ENCODE peak calls at places on chromosome 20, in six cellular contexts. Q is dorsolateral prefrontal cortex, U is lower lobe of right lung, K is breast epithelium, N is AG04450, X is HepG2. T is an unnamed sample.
A peak's percentile ranks its signal among the peaks of the same experiment; 100 is the strongest.

GRCh38 chr20:45948742-45949541 is 14.5 kb downstream of the PCIF1 start:
- DNase-seq in Q (no peak), U (no peak), K (no peak), N (no peak), X (no peak), T (no peak)

GRCh38 chr20:53735536-53736050 is 142.0 kb upstream of the ZNF217 start:
- DNase-seq in Q (no peak), U (no peak), K (no peak), N (peak; percentile 64), X (no peak), T (no peak)

GRCh38 chr20:18722381-18722780 is 91.2 kb upstream of the SCP2D1 start:
- DNase-seq in Q (no peak), U (no peak), K (no peak), N (no peak), X (no peak), T (no peak)

GRCh38 chr20:32585011-32585518 is at the start of gene NOL4L:
- DNase-seq in Q (no peak), U (no peak), K (no peak), N (no peak), X (no peak), T (no peak)

GRCh38 chr20:22352019-22352418 is 232.4 kb downstream of the FOXA2 start:
- DNase-seq in Q (no peak), U (no peak), K (no peak), N (no peak), X (no peak), T (no peak)

GRCh38 chr20:41352106-41352505 is 11.5 kb downstream of the LPIN3 start:
- DNase-seq in Q (no peak), U (no peak), K (no peak), N (no peak), X (no peak), T (no peak)

GRCh38 chr20:58173930-58174707 is 54.3 kb downstream of the ANKRD60 start:
- DNase-seq in Q (no peak), U (peak; percentile 32), K (no peak), N (no peak), X (no peak), T (no peak)

GRCh38 chr20:42530855-42531674 is 658.6 kb downstream of the PTPRT start:
- DNase-seq in Q (no peak), U (no peak), K (no peak), N (no peak), X (peak; percentile 35), T (no peak)

GRCh38 chr20:46992640-46993035 is 98.0 kb downstream of the EYA2 start:
- DNase-seq in Q (no peak), U (no peak), K (no peak), N (no peak), X (no peak), T (no peak)

GRCh38 chr20:64080013-64080812 is at the start of gene OPRL1:
- DNase-seq in Q (no peak), U (no peak), K (no peak), N (no peak), X (no peak), T (no peak)

GRCh38 chr20:44360221-44360620 is 4.7 kb downstream of the HNF4A start:
- DNase-seq in Q (no peak), U (no peak), K (no peak), N (no peak), X (no peak), T (no peak)

GRCh38 chr20:56778765-56779195 is 149.7 kb downstream of the TFAP2C start:
- DNase-seq in Q (no peak), U (no peak), K (no peak), N (no peak), X (no peak), T (no peak)

GRCh38 chr20:51837876-51838420 is 35.6 kb upstream of the SALL4 start:
- DNase-seq in Q (no peak), U (no peak), K (no peak), N (no peak), X (no peak), T (no peak)

GRCh38 chr20:4322499-4322898 is 307.1 kb upstream of the RNF24 start:
- DNase-seq in Q (no peak), U (no peak), K (no peak), N (no peak), X (no peak), T (no peak)

GRCh38 chr20:59055302-59055701 is 12.7 kb upstream of the PRELID3B start:
- DNase-seq in Q (no peak), U (no peak), K (no peak), N (no peak), X (no peak), T (no peak)

GRCh38 chr20:23151008-23151703 is 65.0 kb upstream of the CD93 start:
- DNase-seq in Q (no peak), U (no peak), K (no peak), N (no peak), X (no peak), T (no peak)

GRCh38 chr20:5513975-5514516 is 197.3 kb upstream of the PROKR2 start:
- DNase-seq in Q (no peak), U (no peak), K (no peak), N (no peak), X (peak; percentile 99), T (no peak)

GRCh38 chr20:20207291-20207690 is 155.0 kb downstream of the CFAP61 start:
- DNase-seq in Q (no peak), U (no peak), K (no peak), N (no peak), X (no peak), T (no peak)

GRCh38 chr20:46051556-46052323 is 22.7 kb downstream of the SLC12A5 start:
- DNase-seq in Q (no peak), U (no peak), K (no peak), N (no peak), X (no peak), T (no peak)

GRCh38 chr20:17648782-17649730 is 33.0 kb downstream of the RRBP1 start:
- DNase-seq in Q (no peak), U (peak; percentile 73), K (no peak), N (no peak), X (no peak), T (no peak)

GRCh38 chr20:4435671-4436070 is 286.0 kb upstream of the PRND start:
- DNase-seq in Q (no peak), U (no peak), K (no peak), N (no peak), X (no peak), T (no peak)

GRCh38 chr20:3672864-3673550 is 8.8 kb downstream of the ADAM33 start:
- DNase-seq in Q (no peak), U (peak; percentile 38), K (no peak), N (no peak), X (no peak), T (no peak)

GRCh38 chr20:48180637-48181036 is 395.4 kb upstream of the SULF2 start:
- DNase-seq in Q (peak; percentile 75), U (no peak), K (no peak), N (no peak), X (peak; percentile 68), T (no peak)

GRCh38 chr20:17725094-17725835 is 25.5 kb downstream of the BANF2 start:
- DNase-seq in Q (peak; percentile 20), U (peak; percentile 92), K (no peak), N (no peak), X (peak; percentile 60), T (no peak)

GRCh38 chr20:7742479-7742878 is 197.8 kb downstream of the HAO1 start:
- DNase-seq in Q (no peak), U (no peak), K (no peak), N (peak; percentile 37), X (no peak), T (no peak)

GRCh38 chr20:3168079-3168828 is 5.1 kb downstream of the LZTS3 start:
- DNase-seq in Q (no peak), U (peak; percentile 77), K (no peak), N (no peak), X (peak; percentile 86), T (no peak)

GRCh38 chr20:40706977-40707582 is 18.0 kb upstream of the MAFB start:
- DNase-seq in Q (no peak), U (no peak), K (no peak), N (no peak), X (peak; percentile 91), T (no peak)

GRCh38 chr20:43583982-43584432 is 6.7 kb upstream of the IFT52 start:
- DNase-seq in Q (peak; percentile 83), U (peak; percentile 73), K (no peak), N (peak; percentile 92), X (peak; percentile 95), T (no peak)

GRCh38 chr20:62876826-62877728 is 15.5 kb upstream of the TCFL5 start:
- DNase-seq in Q (no peak), U (no peak), K (peak; percentile 58), N (no peak), X (no peak), T (no peak)

DNA sequence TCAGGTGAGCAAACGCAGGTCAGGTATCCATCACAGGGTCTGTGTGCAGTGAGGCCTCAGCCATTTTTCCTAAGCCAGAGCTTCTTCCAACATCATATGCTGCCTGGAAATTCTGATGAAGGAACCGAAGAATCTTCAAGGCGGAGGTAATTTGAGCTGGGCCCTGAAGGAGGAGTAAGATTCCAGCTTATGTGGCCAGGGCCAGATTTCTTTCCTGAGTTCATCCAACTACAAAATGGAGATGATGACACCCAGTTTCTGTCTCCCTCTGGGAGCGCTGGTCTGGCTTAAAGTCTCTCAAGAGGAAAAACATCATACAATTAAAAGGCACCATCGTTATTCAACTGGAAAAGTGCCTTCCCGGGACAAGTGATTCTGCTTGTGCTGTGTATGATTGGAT is 6.9 kb upstream of the MANBAL start:
- DNase-seq in Q (no peak), U (no peak), K (no peak), N (no peak), X (no peak), T (no peak)
- TF ChIP-seq CTCF in Q (no peak), U (no peak), K (peak; percentile 30), N (peak; percentile 71), X (no peak), T (peak; percentile 28)

GRCh38 chr20:25380945-25381614 is 9.6 kb downstream of the ABHD12 start:
- DNase-seq in Q (no peak), U (no peak), K (no peak), N (no peak), X (no peak), T (no peak)
- H3K27ac ChIP-seq in Q (peak overlapping the region; percentile 72), U (no peak overlapping the region), K (no peak overlapping the region), N (no peak overlapping the region), X (no peak overlapping the region), T (no peak overlapping the region)

DNA sequence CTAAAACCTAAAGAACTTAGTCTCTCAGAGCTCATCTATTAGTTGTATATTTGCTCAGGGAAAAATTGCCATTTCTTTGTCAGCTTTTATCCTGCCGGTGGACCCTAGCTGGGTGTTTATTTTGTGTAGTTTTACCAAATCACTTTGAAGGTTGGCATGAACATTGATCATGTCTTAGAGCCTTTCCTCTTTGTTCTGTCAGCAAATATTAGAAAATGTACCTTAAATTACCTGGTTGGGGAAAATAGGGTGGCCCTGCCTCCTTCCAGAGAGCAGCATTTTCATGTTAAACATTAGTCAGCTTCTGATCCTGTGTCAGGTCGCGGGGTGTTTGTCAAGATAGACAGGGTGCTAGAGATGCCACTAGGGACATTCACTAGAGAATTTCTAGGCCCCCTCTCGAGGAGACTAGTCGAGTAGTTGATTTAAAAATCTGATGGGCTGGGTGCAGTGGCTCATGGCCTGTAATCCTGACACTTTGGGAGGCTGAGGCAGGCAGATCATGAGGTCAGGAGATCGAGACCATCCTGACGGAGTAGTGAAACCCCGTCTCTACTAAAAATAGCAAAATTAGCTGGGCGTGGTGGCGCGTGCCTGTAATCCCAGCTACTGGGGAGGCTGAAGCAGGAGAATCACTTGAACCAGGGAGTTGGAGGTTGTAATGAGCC is 11.2 kb downstream of the RALY start:
- DNase-seq in Q (no peak), U (no peak), K (no peak), N (no peak), X (peak; percentile 99), T (no peak)
- H3K27me3 ChIP-seq in Q (no peaks in the 10 kb centered on the region), U (no peaks in the 10 kb centered on the region), K (no peaks in the 10 kb centered on the region), N (no peaks in the 10 kb centered on the region), X (no peaks in the 10 kb centered on the region), T (no peaks in the 10 kb centered on the region)

GRCh38 chr20:61543931-61544745 is 292.1 kb downstream of the CDH4 start:
- DNase-seq in Q (no peak), U (no peak), K (no peak), N (no peak), X (no peak), T (no peak)
- TF ChIP-seq CTCF in Q (no peak), U (no peak), K (no peak), N (no peak), X (no peak), T (no peak)